ENCODE peak calls at places on chromosomes 5 and 9, in five cellular contexts. G is G401, H is IMR-90, Z is coronary artery, P is kidney tubule cell. O is an unnamed sample.

GRCh38 chr9:116491219-116491618 is 195.9 kb upstream of the TRIM32 start:
- DNase-seq in G (no peak), H (no peak), Z (no peak), P (no peak), O (no peak)

GRCh38 chr5:158461240-158461854 is 602.4 kb upstream of the CLINT1 start:
- DNase-seq in G (no peak), H (no peak), Z (no peak), P (no peak), O (no peak)

GRCh38 chr9:77605449-77606220 is 42.5 kb downstream of the GNA14 start:
- DNase-seq in G (no peak), H (no peak), Z (no peak), P (no peak), O (no peak)

GRCh38 chr5:163321511-163321910 is 115.9 kb upstream of the CCNG1 start:
- DNase-seq in G (no peak), H (no peak), Z (no peak), P (no peak), O (no peak)

GRCh38 chr9:137227057-137227852 is at the start of gene RNF224:
- DNase-seq in G (peak), H (peak), Z (no peak), P (peak), O (peak)

GRCh38 chr9:136252846-136253245 is 7.2 kb upstream of the QSOX2 start:
- DNase-seq in G (no peak), H (no peak), Z (no peak), P (no peak), O (no peak)

GRCh38 chr5:149229298-149229937 is 42.2 kb upstream of the AFAP1L1 start:
- DNase-seq in G (peak), H (no peak), Z (no peak), P (no peak), O (no peak)

GRCh38 chr5:136114406-136115132 is 18.1 kb upstream of the SMAD5 start:
- DNase-seq in G (no peak), H (no peak), Z (no peak), P (no peak), O (peak)

GRCh38 chr9:114163517-114163924 is 8.2 kb downstream of the COL27A1 start:
- DNase-seq in G (no peak), H (peak), Z (peak), P (peak), O (peak)

GRCh38 chr5:17147225-17148120 is 70.0 kb upstream of the BASP1 start:
- DNase-seq in G (no peak), H (peak), Z (no peak), P (no peak), O (no peak)

GRCh38 chr5:107593009-107593408 is 77.7 kb downstream of the EFNA5 start:
- DNase-seq in G (peak), H (no peak), Z (no peak), P (no peak), O (no peak)

GRCh38 chr5:180599981-180600553 is 8.8 kb upstream of the SCGB3A1 start:
- DNase-seq in G (no peak), H (no peak), Z (no peak), P (no peak), O (no peak)

GRCh38 chr9:4665357-4665756 is 923 bp downstream of the SPATA6L start:
- DNase-seq in G (peak), H (peak), Z (no peak), P (peak), O (peak)

GRCh38 chr9:108882052-108882888 is 20.2 kb downstream of the ACTL7A start:
- DNase-seq in G (no peak), H (no peak), Z (no peak), P (no peak), O (no peak)

GRCh38 chr9:69036319-69036718 is 767 bp downstream of the FXN start:
- DNase-seq in G (peak), H (peak), Z (no peak), P (peak), O (peak)

O was measured in epithelial cell of esophagus.